ENCODE peak calls at places on chromosomes 2 and 18, in five cellular contexts. Q, S, P, O and V are unnamed samples.

GRCh38 chr2:2827691-2828315 is 496.7 kb upstream of the MYT1L start:
- DNase-seq in Q (no peak), S (no peak), P (no peak), O (no peak), V (no peak)

GRCh38 chr2:162989507-162989906 is 150.9 kb upstream of the KCNH7 start:
- DNase-seq in Q (peak; percentile 16), S (no peak), P (no peak), O (no peak), V (no peak)

GRCh38 chr2:68357608-68358337 is 7.3 kb upstream of the PLEK start:
- DNase-seq in Q (peak; percentile 74), S (peak; percentile 11), P (no peak), O (no peak), V (no peak)

GRCh38 chr2:29455202-29455885 is 340.1 kb downstream of the CLIP4 start:
- DNase-seq in Q (no peak), S (no peak), P (peak; percentile 11), O (no peak), V (no peak)

GRCh38 chr2:239194731-239195317 is 206.0 kb downstream of the HDAC4 start:
- DNase-seq in Q (no peak), S (no peak), P (no peak), O (no peak), V (no peak)

GRCh38 chr18:26071725-26072124 is 18.7 kb downstream of the SS18 start:
- DNase-seq in Q (no peak), S (no peak), P (no peak), O (no peak), V (no peak)

GRCh38 chr2:202344178-202344577 is 31.9 kb upstream of the BMPR2 start:
- DNase-seq in Q (peak; percentile 22), S (no peak), P (no peak), O (no peak), V (no peak)

GRCh38 chr2:43745457-43745856 is 28.4 kb upstream of the DYNC2LI1 start:
- DNase-seq in Q (no peak), S (no peak), P (no peak), O (no peak), V (no peak)

GRCh38 chr18:35407871-35408481 is 30.8 kb upstream of the ZNF396 start:
- DNase-seq in Q (peak; percentile 77), S (no peak), P (no peak), O (no peak), V (no peak)

GRCh38 chr2:130972410-130972809 is 120.8 kb downstream of the FAM168B start:
- DNase-seq in Q (no peak), S (no peak), P (no peak), O (no peak), V (no peak)

GRCh38 chr2:81194176-81194575 is 889.6 kb upstream of the LRRTM1 start:
- DNase-seq in Q (no peak), S (no peak), P (no peak), O (no peak), V (no peak)

GRCh38 chr18:54052259-54052658 is 172.2 kb downstream of the MBD2 start:
- DNase-seq in Q (no peak), S (no peak), P (no peak), O (no peak), V (no peak)